ENCODE peak calls at places on chromosomes 6 and 20, in ten cellular contexts. X is fibroblast of lung, Y is HepG2, C is astrocyte of the spinal cord, U is AG10803, H is progenitor cell of endocrine pancreas, S is neural progenitor cell, L is AG04449, M is fibroblast of pulmonary artery, I is K562. Z is an unnamed sample.
A peak's percentile ranks its signal among the peaks of the same experiment; 100 is the strongest.

GRCh38 chr20:37992802-37993538 is 40.3 kb downstream of the TTI1 start:
- DNase-seq in U (peak; percentile 93), S (peak; percentile 47), H (no peak), I (peak; percentile 78), X (peak; percentile 87), Y (peak; percentile 55), M (peak; percentile 65), L (peak; percentile 76), C (peak; percentile 81), Z (peak; percentile 88)

GRCh38 chr6:39665871-39666270 is 59.3 kb downstream of the KIF6 start:
- DNase-seq in Y (no peak), H (no peak), S (no peak), C (peak; percentile 10), I (no peak), M (no peak), X (no peak), L (no peak), U (peak; percentile 64), Z (peak; percentile 53)

GRCh38 chr6:154602296-154602695 is 91.8 kb upstream of the CNKSR3 start:
- DNase-seq in S (no peak), H (no peak), C (no peak), X (no peak), L (no peak), M (no peak), I (no peak), U (no peak), Y (no peak), Z (no peak)

GRCh38 chr6:90472716-90473115 is 114.2 kb downstream of the MAP3K7 start:
- DNase-seq in C (no peak), I (no peak), L (no peak), S (no peak), M (no peak), H (no peak), X (no peak), U (no peak), Y (no peak), Z (no peak)

GRCh38 chr20:43844778-43845614 is 69.7 kb upstream of the TOX2 start:
- DNase-seq in S (no peak), L (peak; percentile 77), X (peak; percentile 96), C (peak; percentile 65), U (peak; percentile 96), H (no peak), M (peak; percentile 96), Y (no peak), I (no peak), Z (peak; percentile 94)

GRCh38 chr6:83824388-83824801 is 28.8 kb upstream of the RIPPLY2 start:
- DNase-seq in M (peak; percentile 3), S (no peak), L (no peak), Y (no peak), C (peak; percentile 13), I (no peak), X (no peak), U (no peak), H (no peak), Z (no peak)

GRCh38 chr6:139256087-139256486 is 35.7 kb downstream of the TXLNB start:
- DNase-seq in S (no peak), L (no peak), H (no peak), Y (no peak), I (no peak), C (peak; percentile 91), X (peak; percentile 92), M (peak; percentile 79), U (peak; percentile 89), Z (no peak)

GRCh38 chr6:166046232-166046631 is 121.4 kb downstream of the TBXT start:
- DNase-seq in U (peak; percentile 84), C (peak; percentile 96), Y (no peak), M (peak; percentile 93), L (peak; percentile 89), H (no peak), S (no peak), I (no peak), X (peak; percentile 95), Z (peak; percentile 76)

GRCh38 chr6:91438570-91438969 is 851.7 kb upstream of the MAP3K7 start:
- DNase-seq in H (no peak), L (peak; percentile 19), C (no peak), U (no peak), M (no peak), S (no peak), I (no peak), X (peak; percentile 56), Y (no peak), Z (peak; percentile 2)

GRCh38 chr6:160583805-160584204 is 80.3 kb downstream of the LPA start:
- DNase-seq in M (no peak), L (no peak), U (no peak), X (no peak), I (no peak), C (no peak), Y (no peak), H (no peak), S (no peak), Z (peak; percentile 1)

GRCh38 chr6:112223070-112223861 is 31.1 kb downstream of the LAMA4 start:
- DNase-seq in S (no peak), C (peak; percentile 88), M (peak; percentile 90), I (no peak), U (peak; percentile 98), H (no peak), X (peak; percentile 97), L (peak; percentile 79), Y (no peak), Z (peak; percentile 93)

GRCh38 chr20:49323622-49324238 is 45.9 kb upstream of the ZNFX1 start:
- DNase-seq in Y (peak; percentile 52), M (peak; percentile 89), L (no peak), C (peak; percentile 76), H (no peak), S (no peak), X (peak; percentile 62), U (peak; percentile 86), I (peak; percentile 39), Z (peak; percentile 46)

GRCh38 chr20:49318091-49318429 is 40.2 kb upstream of the ZNFX1 start:
- DNase-seq in C (no peak), M (no peak), U (no peak), I (no peak), X (no peak), L (no peak), S (no peak), H (no peak), Y (no peak), Z (no peak)

GRCh38 chr20:49319204-49319809 is 41.5 kb upstream of the ZNFX1 start:
- DNase-seq in L (no peak), Y (no peak), U (no peak), X (no peak), I (peak; percentile 48), H (no peak), C (no peak), S (no peak), M (no peak), Z (no peak)

GRCh38 chr20:49318430-49319203 is 40.8 kb upstream of the ZNFX1 start:
- DNase-seq in Y (no peak), L (no peak), U (no peak), M (no peak), C (no peak), H (peak; percentile 21), S (peak; percentile 57), I (no peak), X (no peak), Z (no peak)

DNA sequence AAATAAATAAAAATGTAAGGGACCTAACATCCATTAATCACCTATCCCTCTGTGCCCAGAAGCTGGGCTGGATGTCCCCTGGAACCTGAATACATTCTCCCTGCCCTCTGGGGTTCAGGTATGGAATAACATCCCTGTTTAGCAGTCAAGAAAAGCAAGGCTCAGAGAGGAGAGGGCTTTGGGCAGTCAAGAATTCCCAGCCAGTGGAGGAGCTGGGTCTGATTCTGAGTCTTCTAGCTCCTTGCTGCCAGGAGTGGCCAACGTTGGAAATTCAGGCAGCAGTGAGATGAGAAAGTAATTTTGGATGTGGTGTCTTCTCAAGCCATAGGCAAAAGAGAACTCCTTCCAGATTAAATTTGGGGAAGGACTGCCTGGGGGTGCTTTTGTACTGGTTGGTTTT is 42.6 kb upstream of the ZNFX1 start:
- DNase-seq in H (no peak), S (peak; percentile 74), Y (peak; percentile 47), X (peak; percentile 31), U (peak; percentile 54), I (no peak), C (peak; percentile 36), M (peak; percentile 71), L (no peak), Z (no peak)
- TF ChIP-seq CTCF in H (peak; percentile 36), S (peak; percentile 48), Y (peak; percentile 31), X (peak; percentile 36), U (peak; percentile 67), I (peak; percentile 49), C (peak; percentile 50), M (peak; percentile 62), L (peak; percentile 35), Z (peak; percentile 29)

GRCh38 chr6:16540804-16541752 is 220.2 kb downstream of the ATXN1 start:
- DNase-seq in I (no peak), X (peak; percentile 33), C (no peak), Y (no peak), H (no peak), L (no peak), M (no peak), S (peak; percentile 8), U (peak; percentile 45), Z (no peak)
- TF ChIP-seq CTCF in I (no peak), X (peak; percentile 33), C (peak; percentile 8), Y (no peak), H (no peak), L (no peak), M (no peak), S (peak; percentile 13), U (no peak), Z (no peak)

DNA sequence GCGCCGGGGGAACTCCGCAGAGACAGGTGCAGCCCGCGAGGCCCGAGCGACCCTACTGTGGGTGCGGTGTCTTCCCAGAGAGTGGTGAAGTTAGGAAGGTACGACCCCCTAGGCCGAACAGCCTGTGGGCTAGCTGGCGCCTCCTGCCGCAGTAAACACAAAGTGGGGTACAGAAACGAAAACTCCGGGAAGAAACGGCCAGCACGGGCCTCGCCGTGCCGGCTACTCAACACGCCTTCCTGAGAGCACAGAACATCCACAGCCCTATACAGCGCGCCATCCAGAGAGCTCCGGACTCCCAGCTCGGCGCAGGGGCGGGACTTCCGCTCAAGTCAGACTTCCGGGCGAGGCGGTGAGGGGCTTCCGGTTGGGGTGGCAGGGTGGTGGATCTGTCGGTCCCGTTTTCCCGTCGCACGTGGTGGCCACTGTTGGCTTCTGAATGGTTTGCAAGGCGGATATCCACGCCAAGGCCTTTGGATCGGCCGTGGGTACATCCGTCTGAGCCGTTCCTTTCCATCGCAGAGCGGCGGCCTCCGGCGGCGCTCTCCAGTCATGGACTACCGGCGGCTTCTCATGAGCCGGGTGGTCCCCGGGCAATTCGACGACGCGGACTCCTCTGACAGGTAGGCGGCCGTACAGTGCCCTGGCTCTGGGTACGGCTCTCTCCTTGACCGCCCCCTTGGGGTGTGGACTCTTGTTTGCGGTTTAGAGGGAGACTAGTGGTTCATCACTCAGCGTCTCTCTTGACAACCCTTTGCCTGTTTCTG is at the start of the genes CAGE1 and RIOK1:
- DNase-seq in H (peak; percentile 87), U (peak; percentile 93), L (peak; percentile 42), X (peak; percentile 93), C (peak; percentile 95), M (peak; percentile 95), I (peak; percentile 95), Y (peak; percentile 96), S (peak; percentile 96), Z (peak; percentile 91)
- TF ChIP-seq CTCF in H (peak; percentile 32), U (peak; percentile 18), L (peak; percentile 14), X (peak; percentile 1), C (peak; percentile 11), M (no peak), I (peak; percentile 28), Y (peak; percentile 52), S (peak; percentile 35), Z (no peak)

DNA sequence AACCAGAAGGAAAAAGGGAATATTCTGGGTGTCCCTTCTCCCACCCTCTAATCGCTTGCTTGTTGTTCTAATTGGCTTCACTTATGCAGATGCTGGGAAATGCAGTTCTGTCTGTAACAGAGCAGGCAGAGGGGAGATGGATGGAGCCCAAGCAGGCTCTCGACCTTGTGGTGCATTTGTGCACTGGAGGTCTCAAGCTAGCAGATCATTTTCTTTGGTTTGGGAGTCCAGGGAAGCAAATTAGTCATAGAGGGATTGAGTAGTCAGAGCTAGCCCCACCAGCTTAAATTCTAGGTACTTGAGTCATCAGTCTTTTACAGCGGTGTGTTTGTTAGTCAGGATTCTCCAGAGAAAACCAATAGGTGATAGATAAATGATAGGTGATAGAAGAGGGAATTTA is 234.7 kb upstream of the ECI2 start:
- DNase-seq in I (no peak), L (peak; percentile 87), H (no peak), X (peak; percentile 91), Y (no peak), M (peak; percentile 85), U (peak; percentile 90), C (peak; percentile 94), S (no peak), Z (peak; percentile 88)
- TF ChIP-seq CTCF in I (no peak), L (no peak), H (no peak), X (no peak), Y (no peak), M (peak; percentile 2), U (no peak), C (no peak), S (no peak), Z (no peak)

Z was measured in foreskin fibroblast.